ENCODE peak calls at places on chromosome 2, in eight cellular contexts. D, F, U, A, J, C, P and M are unnamed samples.

GRCh38 chr2:84302513-84303412 is 156.3 kb downstream of the SUCLG1 start:
- DNase-seq in D (no peak), F (peak), U (no peak), A (peak), J (no peak), C (no peak), P (peak), M (peak)

GRCh38 chr2:70141754-70142589 is 48.8 kb downstream of the C2orf42 start:
- DNase-seq in D (peak), F (no peak), U (peak), A (peak), J (no peak), C (peak), P (no peak), M (peak)

GRCh38 chr2:95348609-95349567 is 51.7 kb downstream of the KCNIP3 start:
- DNase-seq in D (no peak), F (no peak), U (no peak), A (peak), J (peak), C (no peak), P (no peak), M (no peak)

GRCh38 chr2:81670885-81671284 is 1366.3 kb upstream of the LRRTM1 start:
- DNase-seq in D (no peak), F (no peak), U (no peak), A (no peak), J (no peak), C (no peak), P (no peak), M (no peak)

GRCh38 chr2:197088694-197089093 is 162.2 kb upstream of the PGAP1 start:
- DNase-seq in D (no peak), F (peak), U (no peak), A (peak), J (no peak), C (no peak), P (no peak), M (no peak)

GRCh38 chr2:231436957-231437356 is 27.3 kb downstream of the NCL start:
- DNase-seq in D (no peak), F (no peak), U (no peak), A (no peak), J (no peak), C (no peak), P (no peak), M (no peak)

GRCh38 chr2:36270758-36271157 is 84.8 kb upstream of the CRIM1 start:
- DNase-seq in D (no peak), F (no peak), U (no peak), A (no peak), J (no peak), C (no peak), P (no peak), M (no peak)

GRCh38 chr2:119190726-119191125 is 32.2 kb upstream of the C1QL2 start:
- DNase-seq in D (no peak), F (no peak), U (no peak), A (no peak), J (no peak), C (no peak), P (no peak), M (no peak)

GRCh38 chr2:8300216-8300615 is 381.6 kb upstream of the ID2 start:
- DNase-seq in D (no peak), F (no peak), U (no peak), A (no peak), J (no peak), C (no peak), P (no peak), M (no peak)

GRCh38 chr2:208939852-208940251 is 484.0 kb upstream of the MAP2 start:
- DNase-seq in D (no peak), F (peak), U (no peak), A (no peak), J (no peak), C (no peak), P (no peak), M (no peak)

GRCh38 chr2:8488001-8488738 is 193.7 kb upstream of the ID2 start:
- DNase-seq in D (no peak), F (no peak), U (no peak), A (no peak), J (peak), C (no peak), P (no peak), M (no peak)

GRCh38 chr2:181500201-181500600 is 43.0 kb downstream of the ITGA4 start:
- DNase-seq in D (no peak), F (no peak), U (no peak), A (no peak), J (no peak), C (no peak), P (no peak), M (no peak)

GRCh38 chr2:235719146-235719942 is 225.5 kb downstream of the AGAP1 start:
- DNase-seq in D (no peak), F (no peak), U (no peak), A (no peak), J (peak), C (no peak), P (no peak), M (no peak)